ENCODE peak calls at places on chromosomes 2 and 18, in ten cellular contexts. One of them, this sample, is unnamed.

GRCh38 chr2:7102831-7103230 is 185.6 kb downstream of the RNF144A start:
- DNase-seq in stimulated activated CD8-positive, alpha-beta memory T cell treated with anti-CD3 and anti-CD28 coated beads, Interleukin-15, amount 100 ng/mL, for 24 hours: no peak
- DNase-seq in M059J: no peak
- DNase-seq in MV-4-11: no peak
- DNase-seq in NCI-H1436: no peak
- DNase-seq in neuronal stem cell: no peak
- DNase-seq in KG1: no peak
- DNase-seq in heart left ventricle: no peak
- DNase-seq in dermis blood vessel endothelial cell: no peak
- DNase-seq in NCI-H460: no peak
- DNase-seq in this sample: no peak

GRCh38 chr2:233385489-233386044 is 31.3 kb downstream of the DGKD start:
- DNase-seq in stimulated activated CD8-positive, alpha-beta memory T cell treated with anti-CD3 and anti-CD28 coated beads, Interleukin-15, amount 100 ng/mL, for 24 hours: no peak
- DNase-seq in M059J: no peak
- DNase-seq in MV-4-11: no peak
- DNase-seq in NCI-H1436: no peak
- DNase-seq in neuronal stem cell: no peak
- DNase-seq in KG1: peak
- DNase-seq in heart left ventricle: no peak
- DNase-seq in dermis blood vessel endothelial cell: no peak
- DNase-seq in NCI-H460: no peak
- DNase-seq in this sample: no peak

GRCh38 chr18:40413160-40413559 is 1541.9 kb upstream of the PIK3C3 start:
- DNase-seq in stimulated activated CD8-positive, alpha-beta memory T cell treated with anti-CD3 and anti-CD28 coated beads, Interleukin-15, amount 100 ng/mL, for 24 hours: no peak
- DNase-seq in M059J: peak
- DNase-seq in MV-4-11: no peak
- DNase-seq in NCI-H1436: peak
- DNase-seq in neuronal stem cell: peak
- DNase-seq in KG1: no peak
- DNase-seq in heart left ventricle: no peak
- DNase-seq in dermis blood vessel endothelial cell: peak
- DNase-seq in NCI-H460: peak
- DNase-seq in this sample: no peak

GRCh38 chr2:43482974-43483373 is 112.9 kb downstream of the THADA start:
- DNase-seq in stimulated activated CD8-positive, alpha-beta memory T cell treated with anti-CD3 and anti-CD28 coated beads, Interleukin-15, amount 100 ng/mL, for 24 hours: no peak
- DNase-seq in M059J: peak
- DNase-seq in MV-4-11: peak
- DNase-seq in NCI-H1436: no peak
- DNase-seq in neuronal stem cell: no peak
- DNase-seq in KG1: no peak
- DNase-seq in heart left ventricle: no peak
- DNase-seq in dermis blood vessel endothelial cell: peak
- DNase-seq in NCI-H460: no peak
- DNase-seq in this sample: peak

GRCh38 chr2:226649871-226650660 is 149.6 kb downstream of the IRS1 start:
- DNase-seq in stimulated activated CD8-positive, alpha-beta memory T cell treated with anti-CD3 and anti-CD28 coated beads, Interleukin-15, amount 100 ng/mL, for 24 hours: no peak
- DNase-seq in M059J: peak
- DNase-seq in MV-4-11: peak
- DNase-seq in NCI-H1436: peak
- DNase-seq in neuronal stem cell: peak
- DNase-seq in KG1: peak
- DNase-seq in heart left ventricle: peak
- DNase-seq in dermis blood vessel endothelial cell: peak
- DNase-seq in NCI-H460: peak
- DNase-seq in this sample: peak

GRCh38 chr2:96934831-96935545 is 51.4 kb downstream of the FAM178B start:
- DNase-seq in stimulated activated CD8-positive, alpha-beta memory T cell treated with anti-CD3 and anti-CD28 coated beads, Interleukin-15, amount 100 ng/mL, for 24 hours: no peak
- DNase-seq in M059J: no peak
- DNase-seq in MV-4-11: no peak
- DNase-seq in NCI-H1436: no peak
- DNase-seq in neuronal stem cell: no peak
- DNase-seq in KG1: no peak
- DNase-seq in heart left ventricle: no peak
- DNase-seq in dermis blood vessel endothelial cell: no peak
- DNase-seq in NCI-H460: no peak
- DNase-seq in this sample: no peak

GRCh38 chr2:160087854-160088745 is 25.7 kb upstream of the PLA2R1 start:
- DNase-seq in stimulated activated CD8-positive, alpha-beta memory T cell treated with anti-CD3 and anti-CD28 coated beads, Interleukin-15, amount 100 ng/mL, for 24 hours: no peak
- DNase-seq in M059J: peak
- DNase-seq in MV-4-11: peak
- DNase-seq in NCI-H1436: no peak
- DNase-seq in neuronal stem cell: no peak
- DNase-seq in KG1: no peak
- DNase-seq in heart left ventricle: no peak
- DNase-seq in dermis blood vessel endothelial cell: peak
- DNase-seq in NCI-H460: peak
- DNase-seq in this sample: no peak

GRCh38 chr18:48957616-48958015 is 6.9 kb upstream of the SMAD7 start:
- DNase-seq in stimulated activated CD8-positive, alpha-beta memory T cell treated with anti-CD3 and anti-CD28 coated beads, Interleukin-15, amount 100 ng/mL, for 24 hours: no peak
- DNase-seq in M059J: no peak
- DNase-seq in MV-4-11: no peak
- DNase-seq in NCI-H1436: no peak
- DNase-seq in neuronal stem cell: no peak
- DNase-seq in KG1: no peak
- DNase-seq in heart left ventricle: no peak
- DNase-seq in dermis blood vessel endothelial cell: no peak
- DNase-seq in NCI-H460: no peak
- DNase-seq in this sample: no peak

GRCh38 chr2:239140346-239141020 is 260.3 kb downstream of the HDAC4 start:
- DNase-seq in stimulated activated CD8-positive, alpha-beta memory T cell treated with anti-CD3 and anti-CD28 coated beads, Interleukin-15, amount 100 ng/mL, for 24 hours: no peak
- DNase-seq in M059J: no peak
- DNase-seq in MV-4-11: no peak
- DNase-seq in NCI-H1436: no peak
- DNase-seq in neuronal stem cell: no peak
- DNase-seq in KG1: no peak
- DNase-seq in heart left ventricle: no peak
- DNase-seq in dermis blood vessel endothelial cell: no peak
- DNase-seq in NCI-H460: no peak
- DNase-seq in this sample: no peak

GRCh38 chr2:231170058-231170457 is 28.4 kb upstream of the ARMC9 start:
- DNase-seq in stimulated activated CD8-positive, alpha-beta memory T cell treated with anti-CD3 and anti-CD28 coated beads, Interleukin-15, amount 100 ng/mL, for 24 hours: no peak
- DNase-seq in M059J: no peak
- DNase-seq in MV-4-11: no peak
- DNase-seq in NCI-H1436: no peak
- DNase-seq in neuronal stem cell: no peak
- DNase-seq in KG1: no peak
- DNase-seq in heart left ventricle: no peak
- DNase-seq in dermis blood vessel endothelial cell: no peak
- DNase-seq in NCI-H460: no peak
- DNase-seq in this sample: no peak

GRCh38 chr2:159072795-159073194 is 104.4 kb downstream of the TANC1 start:
- DNase-seq in stimulated activated CD8-positive, alpha-beta memory T cell treated with anti-CD3 and anti-CD28 coated beads, Interleukin-15, amount 100 ng/mL, for 24 hours: no peak
- DNase-seq in M059J: peak
- DNase-seq in MV-4-11: no peak
- DNase-seq in NCI-H1436: no peak
- DNase-seq in neuronal stem cell: no peak
- DNase-seq in KG1: no peak
- DNase-seq in heart left ventricle: no peak
- DNase-seq in dermis blood vessel endothelial cell: peak
- DNase-seq in NCI-H460: no peak
- DNase-seq in this sample: peak

GRCh38 chr2:20346565-20347127 is 4.0 kb downstream of the PUM2 start:
- DNase-seq in stimulated activated CD8-positive, alpha-beta memory T cell treated with anti-CD3 and anti-CD28 coated beads, Interleukin-15, amount 100 ng/mL, for 24 hours: no peak
- DNase-seq in M059J: peak
- DNase-seq in MV-4-11: no peak
- DNase-seq in NCI-H1436: no peak
- DNase-seq in neuronal stem cell: no peak
- DNase-seq in KG1: no peak
- DNase-seq in heart left ventricle: no peak
- DNase-seq in dermis blood vessel endothelial cell: no peak
- DNase-seq in NCI-H460: no peak
- DNase-seq in this sample: no peak

GRCh38 chr2:237282568-237283128 is 131.3 kb downstream of the COL6A3 start:
- DNase-seq in stimulated activated CD8-positive, alpha-beta memory T cell treated with anti-CD3 and anti-CD28 coated beads, Interleukin-15, amount 100 ng/mL, for 24 hours: no peak
- DNase-seq in M059J: peak
- DNase-seq in MV-4-11: no peak
- DNase-seq in NCI-H1436: no peak
- DNase-seq in neuronal stem cell: no peak
- DNase-seq in KG1: no peak
- DNase-seq in heart left ventricle: no peak
- DNase-seq in dermis blood vessel endothelial cell: no peak
- DNase-seq in NCI-H460: no peak
- DNase-seq in this sample: peak

This sample was measured in renal cortical epithelial cell.